ENCODE peak calls at places on chromosomes 3 and 15, in six cellular contexts. W is renal cortical epithelial cell; C is erythroblast; T is HT1080; G is LoVo; Y is activated CD8-positive, alpha-beta memory T cell treated with anti-CD3 and anti-CD28 coated beads for 24 hours. H is an unnamed sample.

GRCh38 chr15:27054426-27054825 is 83.4 kb downstream of the GABRG3 start:
- DNase-seq in Y (no peak), T (no peak), G (no peak), W (no peak), C (no peak), H (no peak)

GRCh38 chr3:39531066-39531465 is 63.6 kb downstream of the MOBP start:
- DNase-seq in T (peak), W (no peak), C (no peak), G (no peak), Y (no peak), H (no peak)

GRCh38 chr15:70480196-70480856 is 283.0 kb downstream of the UACA start:
- DNase-seq in G (no peak), C (peak), T (no peak), W (no peak), Y (peak), H (no peak)

GRCh38 chr3:56621686-56622085 is 61.4 kb downstream of the TASOR start:
- DNase-seq in C (no peak), Y (no peak), T (no peak), G (no peak), W (no peak), H (no peak)

GRCh38 chr3:38576131-38577088 is 73.1 kb downstream of the SCN5A start:
- DNase-seq in Y (peak), C (no peak), T (no peak), W (no peak), G (no peak), H (no peak)

GRCh38 chr3:49790626-49791411 is 4.5 kb upstream of the IP6K1 start:
- DNase-seq in C (no peak), T (peak), W (no peak), Y (no peak), G (no peak), H (no peak)

GRCh38 chr3:135975053-135975452 is 9.5 kb downstream of the PPP2R3A start:
- DNase-seq in C (no peak), G (no peak), W (no peak), T (no peak), Y (no peak), H (no peak)

GRCh38 chr15:99734575-99734974 is 1.3 kb upstream of the LYSMD4 start:
- DNase-seq in Y (no peak), T (no peak), W (no peak), C (no peak), G (no peak), H (no peak)

GRCh38 chr3:179962617-179963387 is 73.9 kb downstream of the PEX5L start:
- DNase-seq in C (no peak), T (no peak), Y (no peak), W (no peak), G (no peak), H (no peak)

GRCh38 chr3:49723631-49724551 is at the start of gene GMPPB:
- DNase-seq in T (peak), W (peak), G (peak), Y (peak), C (peak), H (peak)

GRCh38 chr15:24856397-24857093 is 98.2 kb upstream of the SNRPN start:
- DNase-seq in C (no peak), Y (no peak), W (no peak), T (no peak), G (no peak), H (no peak)

GRCh38 chr3:144364797-144365196 is 393.2 kb downstream of the DIPK2A start:
- DNase-seq in C (no peak), W (no peak), G (no peak), T (no peak), Y (no peak), H (no peak)

GRCh38 chr3:12999147-13000140 is 73.8 kb downstream of the IQSEC1 start:
- DNase-seq in C (peak), W (no peak), Y (no peak), T (peak), G (peak), H (no peak)

GRCh38 chr15:99303881-99304280 is 52.6 kb downstream of the LRRC28 start:
- DNase-seq in T (no peak), Y (no peak), C (no peak), G (no peak), W (no peak), H (no peak)

GRCh38 chr3:15708882-15709677 is 88.7 kb downstream of the ANKRD28 start:
- DNase-seq in G (no peak), T (peak), Y (no peak), C (no peak), W (peak), H (no peak)

GRCh38 chr3:11566478-11566877 is 77.2 kb downstream of the VGLL4 start:
- DNase-seq in T (no peak), G (no peak), Y (no peak), W (no peak), C (no peak), H (no peak)

GRCh38 chr3:181086011-181086410 is 96.5 kb upstream of the DNAJC19 start:
- DNase-seq in T (no peak), Y (no peak), W (no peak), G (no peak), C (no peak), H (no peak)

GRCh38 chr3:10998542-10998941 is 6.0 kb downstream of the SLC6A1 start:
- DNase-seq in G (no peak), Y (no peak), T (no peak), W (no peak), C (no peak), H (no peak)

GRCh38 chr3:83321457-83321856 is 1560.0 kb upstream of the GBE1 start:
- DNase-seq in T (no peak), W (no peak), G (no peak), C (no peak), Y (no peak), H (no peak)

GRCh38 chr3:138184994-138185393 is 2.1 kb upstream of the ARMC8 start:
- DNase-seq in W (peak), Y (no peak), G (no peak), T (peak), C (no peak), H (no peak)

GRCh38 chr3:170553788-170554620 is 31.9 kb downstream of the SLC7A14 start:
- DNase-seq in T (peak), W (peak), C (no peak), Y (no peak), G (no peak), H (no peak)

GRCh38 chr3:127690823-127691452 is 18.2 kb downstream of the ABTB1 start:
- DNase-seq in C (peak), T (peak), G (peak), W (no peak), Y (no peak), H (peak)

GRCh38 chr3:171878441-171879225 is 35.5 kb downstream of the TMEM212 start:
- DNase-seq in C (no peak), Y (no peak), T (no peak), G (no peak), W (peak), H (no peak)

GRCh38 chr3:72554689-72555088 is 293.6 kb downstream of the SHQ1 start:
- DNase-seq in Y (no peak), G (no peak), W (no peak), T (no peak), C (no peak), H (no peak)

GRCh38 chr3:162171970-162172369 is 675.4 kb downstream of the OTOL1 start:
- DNase-seq in T (peak), G (no peak), Y (no peak), C (no peak), W (peak), H (no peak)